ENCODE peak calls at places on chromosomes 11 and 22, in nine cellular contexts. L, A, J, W, Z, K, G, F and M are unnamed samples.

GRCh38 chr11:71082454-71082853 is 169.9 kb downstream of the SHANK2 start:
- DNase-seq in A (no peak), K (no peak), G (no peak), Z (no peak), J (no peak), F (no peak), L (no peak), W (no peak), M (no peak)

GRCh38 chr11:17812286-17813187 is 78.0 kb downstream of the KCNC1 start:
- DNase-seq in L (no peak), F (no peak), Z (no peak), K (no peak), A (no peak), J (no peak), W (no peak), G (peak; percentile 42), M (peak; percentile 41)

GRCh38 chr22:30882974-30883533 is 85.5 kb downstream of the MORC2 start:
- DNase-seq in A (no peak), Z (no peak), L (no peak), W (no peak), G (no peak), F (no peak), K (no peak), J (no peak), M (no peak)

GRCh38 chr11:115769891-115770290 is 265.7 kb upstream of the CADM1 start:
- DNase-seq in Z (no peak), A (no peak), J (no peak), K (no peak), W (no peak), L (no peak), G (no peak), F (no peak), M (no peak)

GRCh38 chr11:105609341-105609781 is 512 bp upstream of the GRIA4 start:
- DNase-seq in F (peak; percentile 23), A (peak; percentile 43), L (peak; percentile 56), Z (no peak), W (no peak), G (no peak), K (peak; percentile 50), J (peak; percentile 5), M (peak; percentile 56)

GRCh38 chr11:11270236-11270775 is 82.7 kb downstream of the CSNK2A3 start:
- DNase-seq in W (no peak), A (no peak), J (no peak), Z (no peak), L (no peak), F (no peak), G (no peak), K (no peak), M (no peak)

GRCh38 chr11:59553323-59553722 is 42.0 kb downstream of the OR4D9 start:
- DNase-seq in A (no peak), W (no peak), G (no peak), K (no peak), J (no peak), Z (no peak), L (no peak), F (no peak), M (no peak)

GRCh38 chr11:36594316-36594989 is at the start of gene IFTAP:
- DNase-seq in K (peak; percentile 88), Z (no peak), J (peak; percentile 91), W (peak; percentile 32), G (peak; percentile 65), L (peak; percentile 61), F (peak; percentile 93), A (peak; percentile 45), M (peak; percentile 92)

GRCh38 chr11:93740031-93740801 is 1.1 kb downstream of the TAF1D start:
- DNase-seq in L (peak; percentile 58), J (peak; percentile 39), W (no peak), K (peak; percentile 46), Z (no peak), A (peak; percentile 30), G (no peak), F (peak; percentile 40), M (peak; percentile 59)

GRCh38 chr11:102447193-102447592 is 5.4 kb downstream of the TMEM123 start:
- DNase-seq in W (no peak), L (no peak), A (no peak), J (no peak), K (no peak), Z (no peak), F (no peak), G (no peak), M (no peak)

GRCh38 chr22:26712158-26712557 is 54.8 kb downstream of the MIAT start:
- DNase-seq in F (no peak), A (no peak), K (no peak), Z (no peak), W (no peak), J (no peak), L (no peak), G (no peak), M (no peak)

GRCh38 chr11:134445601-134446325 is 33.7 kb upstream of the B3GAT1 start:
- DNase-seq in Z (no peak), J (no peak), W (no peak), A (no peak), F (no peak), G (no peak), L (no peak), K (no peak), M (no peak)

GRCh38 chr11:71369411-71369810 is 78.8 kb downstream of the DHCR7 start:
- DNase-seq in L (no peak), A (no peak), K (no peak), W (no peak), Z (no peak), J (no peak), F (no peak), G (no peak), M (no peak)

GRCh38 chr11:103541186-103541795 is 432.1 kb downstream of the DYNC2H1 start:
- DNase-seq in G (no peak), J (peak; percentile 21), K (peak; percentile 11), F (peak; percentile 93), L (no peak), Z (no peak), W (no peak), A (no peak), M (peak; percentile 92)

GRCh38 chr11:103680861-103681260 is 355.6 kb upstream of the DDI1 start:
- DNase-seq in Z (no peak), L (no peak), J (no peak), A (no peak), W (no peak), F (no peak), G (no peak), K (no peak), M (no peak)

GRCh38 chr11:75386912-75387311 is 12.4 kb upstream of the RPS3 start:
- DNase-seq in L (no peak), W (no peak), Z (no peak), J (no peak), A (no peak), G (no peak), F (no peak), K (peak; percentile 48), M (peak; percentile 51)
- TF ChIP-seq CTCF in L (no peak), W (no peak), Z (no peak), J (no peak), A (no peak), G (no peak), F (no peak), K (no peak), M (no peak)

DNA sequence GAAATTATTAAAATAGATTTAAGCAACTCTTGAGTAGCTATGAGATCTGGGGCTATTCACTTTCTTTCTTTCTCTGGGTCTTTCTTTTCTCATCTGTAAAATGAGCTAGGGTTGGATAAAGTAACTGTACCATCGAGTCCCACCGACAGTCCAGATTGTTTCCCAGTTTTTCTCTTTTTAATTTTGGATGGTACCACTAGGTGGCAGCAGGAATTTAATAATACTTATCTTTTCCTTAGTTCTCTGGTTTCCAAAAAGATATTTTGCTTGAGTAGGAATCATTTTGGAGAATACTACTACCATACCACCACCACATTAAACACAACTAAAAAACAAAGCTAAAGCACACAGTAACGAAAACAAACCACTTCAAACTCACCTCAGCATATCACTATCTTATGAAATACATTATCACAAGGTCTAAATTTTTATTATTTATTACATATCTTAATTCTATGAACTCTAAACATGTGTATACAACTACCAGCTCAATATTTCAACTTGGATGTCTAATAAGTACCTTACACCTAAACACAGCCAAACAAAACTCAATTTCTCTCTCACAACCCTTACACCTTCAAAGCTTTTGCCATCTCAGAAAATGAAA is 584.0 kb downstream of the KCNA4 start:
- DNase-seq in A (no peak), L (no peak), G (no peak), J (peak; percentile 19), W (no peak), F (peak; percentile 14), Z (no peak), K (peak; percentile 30), M (peak; percentile 22)
- TF ChIP-seq CTCF in A (peak; percentile 82), L (peak; percentile 6), G (peak; percentile 39), J (peak; percentile 52), W (peak; percentile 33), F (peak; percentile 33), Z (no peak), K (peak; percentile 70), M (peak; percentile 47)

DNA sequence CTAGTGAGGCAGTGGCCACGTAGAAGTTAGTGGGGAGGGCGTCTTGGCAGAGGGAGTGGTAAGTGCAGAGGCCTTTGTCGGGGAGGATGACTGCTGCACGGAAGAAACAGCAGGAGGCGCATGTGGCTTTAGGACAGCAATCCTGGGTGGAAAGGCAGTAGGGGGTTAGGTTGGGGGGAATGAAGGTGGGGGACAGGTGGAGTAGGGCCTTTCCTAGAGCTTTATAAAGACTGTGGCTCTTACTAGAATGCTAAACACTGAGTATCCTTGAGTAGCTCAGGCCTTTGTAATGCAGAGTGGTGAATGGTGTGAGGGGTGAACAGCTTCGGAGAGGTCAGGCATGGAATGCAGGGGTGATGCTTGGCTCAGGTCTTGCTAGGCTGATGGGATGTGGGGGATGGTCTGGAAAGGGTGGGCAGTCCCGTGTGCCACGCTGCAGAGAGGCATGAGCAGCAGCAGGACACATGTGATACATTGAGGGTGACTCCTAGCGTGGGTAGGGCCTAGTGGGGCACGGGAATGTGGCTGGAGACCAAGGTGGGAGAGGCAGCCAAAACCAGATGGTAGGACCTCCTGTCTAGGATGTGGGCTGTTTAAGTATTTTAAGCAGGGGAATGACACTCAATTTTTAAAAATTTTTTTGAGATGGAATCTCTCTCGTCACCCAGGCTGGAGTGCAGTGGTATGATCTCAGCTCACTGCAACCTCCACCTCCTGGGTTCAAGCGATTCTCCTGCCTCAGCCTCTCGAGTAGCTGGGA is 19.2 kb downstream of the AP2A2 start:
- DNase-seq in F (no peak), G (no peak), K (no peak), L (no peak), W (no peak), J (peak; percentile 65), A (no peak), Z (no peak), M (no peak)
- TF ChIP-seq CTCF in F (no peak), G (no peak), K (peak; percentile 18), L (no peak), W (no peak), J (peak; percentile 39), A (no peak), Z (no peak), M (no peak)

GRCh38 chr11:67090717-67091116 is 28.3 kb upstream of the KDM2A start:
- DNase-seq in F (no peak), W (no peak), A (no peak), L (no peak), J (no peak), Z (no peak), G (no peak), K (no peak), M (no peak)

GRCh38 chr11:67099841-67100324 is 19.2 kb upstream of the KDM2A start:
- DNase-seq in W (no peak), G (no peak), L (no peak), J (no peak), Z (no peak), F (no peak), K (no peak), A (no peak), M (no peak)

GRCh38 chr11:67098799-67099198 is 20.3 kb upstream of the KDM2A start:
- DNase-seq in Z (no peak), G (no peak), W (peak; percentile 67), A (no peak), L (no peak), J (no peak), F (no peak), K (no peak), M (no peak)

GRCh38 chr11:67095214-67095507 is 23.9 kb upstream of the KDM2A start:
- DNase-seq in J (no peak), G (no peak), Z (no peak), W (no peak), L (no peak), A (no peak), F (no peak), K (no peak), M (no peak)
- TF ChIP-seq CTCF in J (no peak), G (no peak), Z (peak; percentile 27), W (no peak), L (no peak), A (no peak), F (no peak), K (no peak), M (peak; percentile 0)